ENCODE peak calls at places on chromosomes 4 and X, in ten cellular contexts. N is endothelial cell, S is GM13977, P is GM13976, C is neural crest cell, J is kidney epithelial cell, G is AG09319, W is body of pancreas, F is IMR-90, Z is GM12865. R is an unnamed sample.
A peak's percentile ranks its signal among the peaks of the same experiment; 100 is the strongest.

GRCh38 chr4:113446019-113446418 is 315.5 kb downstream of the CAMK2D start:
- DNase-seq in N (no peak), S (no peak), P (no peak), C (no peak), J (no peak), G (peak; percentile 27), W (no peak), F (peak; percentile 92), Z (no peak), R (no peak)

GRCh38 chrX:48180811-48181210 is 15.8 kb downstream of the SSX5 start:
- DNase-seq in N (no peak), S (no peak), P (no peak), C (no peak), J (no peak), G (no peak), W (no peak), F (no peak), Z (no peak), R (no peak)

GRCh38 chr4:2179717-2180116 is 62.2 kb downstream of the HAUS3 start:
- DNase-seq in N (no peak), S (no peak), P (no peak), C (no peak), J (no peak), G (no peak), W (no peak), F (no peak), Z (no peak), R (no peak)

GRCh38 chr4:156101571-156101970 is 147.9 kb upstream of the CTSO start:
- DNase-seq in N (no peak), S (no peak), P (no peak), C (no peak), J (no peak), G (no peak), W (no peak), F (peak; percentile 21), Z (no peak), R (no peak)

GRCh38 chr4:3311489-3312171 is 18.8 kb downstream of the RGS12 start:
- DNase-seq in N (no peak), S (no peak), P (no peak), C (no peak), J (no peak), G (no peak), W (no peak), F (peak; percentile 4), Z (no peak), R (no peak)

GRCh38 chr4:118398226-118399090 is 45.7 kb upstream of the PRSS12 start:
- DNase-seq in N (no peak), S (peak; percentile 22), P (no peak), C (no peak), J (no peak), G (no peak), W (no peak), F (no peak), Z (peak; percentile 66), R (peak; percentile 24)

GRCh38 chrX:47873123-47873522 is 36.4 kb downstream of the ZNF81 start:
- DNase-seq in N (no peak), S (no peak), P (no peak), C (no peak), J (no peak), G (no peak), W (no peak), F (no peak), Z (no peak), R (no peak)

GRCh38 chr4:145044341-145044740 is 53.7 kb downstream of the ANAPC10 start:
- DNase-seq in N (no peak), S (no peak), P (no peak), C (no peak), J (no peak), G (no peak), W (no peak), F (peak; percentile 55), Z (no peak), R (no peak)

GRCh38 chr4:67292649-67293048 is 252.7 kb downstream of the CENPC start:
- DNase-seq in N (no peak), S (no peak), P (no peak), C (no peak), J (no peak), G (no peak), W (no peak), F (no peak), Z (no peak), R (no peak)

GRCh38 chr4:78691333-78691732 is 84.8 kb upstream of the BMP2K start:
- DNase-seq in N (no peak), S (no peak), P (no peak), C (no peak), J (no peak), G (no peak), W (no peak), F (no peak), Z (no peak), R (no peak)

GRCh38 chr4:34250562-34250961 is 1993.8 kb downstream of the ARAP2 start:
- DNase-seq in N (no peak), S (no peak), P (no peak), C (no peak), J (no peak), G (no peak), W (no peak), F (peak; percentile 38), Z (no peak), R (no peak)

GRCh38 chrX:121407627-121408026 is 360.2 kb downstream of the GLUD2 start:
- DNase-seq in N (no peak), S (no peak), P (no peak), C (no peak), J (no peak), G (no peak), W (no peak), F (no peak), Z (peak; percentile 0), R (no peak)
- TF ChIP-seq CTCF in N (no peak), S (no peak), P (no peak), C (no peak), J (no peak), G (no peak), W (no peak), F (no peak), Z (no peak), R (no peak)

DNA sequence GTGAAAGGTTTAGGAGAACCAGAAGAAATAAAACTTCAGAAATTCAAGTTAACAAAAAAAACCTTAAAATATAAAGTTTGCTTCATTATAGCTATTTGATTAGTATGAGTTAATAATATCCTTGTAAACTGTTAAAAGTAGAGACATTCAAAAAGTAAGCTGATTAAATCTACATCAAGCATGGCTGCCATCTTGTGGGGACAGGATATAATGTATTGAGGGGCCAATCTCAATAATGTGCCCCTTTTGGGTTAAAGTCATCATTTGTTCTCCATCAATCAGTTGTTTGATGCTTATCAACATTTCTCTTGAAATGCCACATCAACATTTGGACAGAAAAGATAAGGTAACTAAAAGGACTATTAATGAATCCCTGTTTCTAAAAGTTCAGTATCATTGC is 4.6 kb upstream of the GRID2 start:
- DNase-seq in N (no peak), S (no peak), P (no peak), C (no peak), J (no peak), G (no peak), W (no peak), F (peak; percentile 21), Z (no peak), R (no peak)
- TF ChIP-seq CTCF in N (no peak), S (no peak), P (no peak), C (peak; percentile 38), J (peak; percentile 26), G (no peak), W (peak; percentile 29), F (peak; percentile 49), Z (no peak), R (no peak)

GRCh38 chrX:129658429-129658828 is 3.7 kb upstream of the APLN start:
- DNase-seq in N (no peak), S (no peak), P (no peak), C (no peak), J (no peak), G (no peak), W (no peak), F (no peak), Z (no peak), R (no peak)

GRCh38 chrX:129653985-129654651 is 638 bp downstream of the APLN start:
- DNase-seq in N (no peak), S (no peak), P (peak; percentile 44), C (peak; percentile 27), J (no peak), G (no peak), W (peak; percentile 43), F (no peak), Z (peak; percentile 16), R (no peak)

GRCh38 chrX:129654652-129655546 is at the start of gene APLN:
- DNase-seq in N (peak; percentile 32), S (no peak), P (no peak), C (no peak), J (no peak), G (no peak), W (peak; percentile 46), F (peak; percentile 19), Z (peak; percentile 6), R (no peak)

GRCh38 chrX:129653181-129653984 is 1.4 kb downstream of the APLN start:
- DNase-seq in N (no peak), S (no peak), P (no peak), C (no peak), J (no peak), G (no peak), W (no peak), F (no peak), Z (no peak), R (no peak)

DNA sequence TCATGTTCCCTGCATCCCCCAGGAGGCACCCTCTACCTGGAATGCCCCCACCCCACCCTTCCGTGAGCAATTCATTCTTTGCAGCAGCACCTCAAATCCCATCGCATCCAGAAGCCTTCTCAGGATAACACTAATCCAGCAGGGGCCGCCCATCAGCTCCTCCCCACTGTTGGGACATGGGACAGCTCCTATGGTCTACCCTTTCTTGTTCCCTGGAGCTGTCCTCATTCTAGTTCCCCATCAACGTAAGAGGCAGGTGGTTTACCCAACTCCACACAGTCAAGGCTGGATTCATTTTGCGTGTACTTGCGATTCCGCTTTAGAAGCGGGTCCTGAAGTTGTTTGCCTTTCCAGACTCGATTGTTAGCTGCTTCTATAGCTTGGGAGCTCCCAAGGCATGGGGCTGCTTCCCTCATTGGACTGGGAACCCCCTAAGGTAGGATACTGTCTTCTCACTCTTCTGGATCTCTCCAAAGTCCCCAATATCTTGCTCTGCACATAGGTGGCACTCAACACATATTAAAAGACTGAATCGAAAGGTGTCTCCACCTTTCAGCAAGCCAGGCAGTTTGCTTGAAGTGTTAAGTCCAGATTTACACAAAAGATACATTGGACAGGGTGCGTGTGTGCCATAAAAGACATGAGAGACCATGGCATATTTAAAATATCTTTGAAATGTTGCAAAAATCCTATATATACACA is 942 bp upstream of the APLN start:
- DNase-seq in N (no peak), S (no peak), P (no peak), C (no peak), J (no peak), G (no peak), W (peak; percentile 16), F (no peak), Z (peak; percentile 16), R (no peak)
- TF ChIP-seq CTCF in N (no peak), S (peak; percentile 29), P (peak; percentile 12), C (no peak), J (no peak), G (no peak), W (peak; percentile 13), F (no peak), Z (peak; percentile 16), R (no peak)

GRCh38 chr4:75555294-75556164 is at the start of gene ODAPH:
- DNase-seq in N (no peak), S (peak; percentile 50), P (peak; percentile 59), C (no peak), J (peak; percentile 90), G (no peak), W (no peak), F (peak; percentile 58), Z (peak; percentile 84), R (peak; percentile 61)
- TF ChIP-seq CTCF in N (no peak), S (no peak), P (no peak), C (peak; percentile 39), J (peak; percentile 3), G (no peak), W (no peak), F (no peak), Z (no peak), R (no peak)

R was measured in GM10248.